ENCODE peak calls at places on chromosomes 4 and X, in nine cellular contexts. P is ovary; Y is CD4-positive, alpha-beta T cell; J is psoas muscle; O is heart right ventricle; K is stomach; D is endodermal cell; I is neural progenitor cell; F is left lung. V is an unnamed sample.

GRCh38 chr4:33060873-33061542 is 2340.8 kb downstream of the PCDH7 start:
- DNase-seq in P (no peak), Y (no peak), J (peak; percentile 7), O (peak; percentile 3), K (no peak), D (peak; percentile 89), I (peak; percentile 84), F (no peak), V (no peak)

GRCh38 chr4:123468479-123469031 is 72.0 kb downstream of the SPRY1 start:
- DNase-seq in P (no peak), Y (no peak), J (no peak), O (no peak), K (no peak), D (no peak), I (no peak), F (no peak), V (no peak)

GRCh38 chr4:86557526-86557925 is 36.6 kb upstream of the PTPN13 start:
- DNase-seq in P (no peak), Y (no peak), J (no peak), O (no peak), K (no peak), D (no peak), I (no peak), F (no peak), V (no peak)

GRCh38 chr4:163707873-163708272 is 213.4 kb downstream of the TMA16 start:
- DNase-seq in P (no peak), Y (no peak), J (no peak), O (no peak), K (no peak), D (no peak), I (peak; percentile 67), F (no peak), V (no peak)

GRCh38 chrX:34559325-34559724 is 97.8 kb downstream of the TMEM47 start:
- DNase-seq in P (no peak), Y (no peak), J (no peak), O (no peak), K (no peak), D (peak; percentile 84), I (no peak), F (no peak), V (no peak)

GRCh38 chr4:176054942-176055341 is 10.7 kb upstream of the WDR17 start:
- DNase-seq in P (no peak), Y (no peak), J (no peak), O (no peak), K (no peak), D (no peak), I (no peak), F (no peak), V (no peak)

GRCh38 chr4:72076562-72076961 is 44.8 kb downstream of the NPFFR2 start:
- DNase-seq in P (no peak), Y (no peak), J (no peak), O (no peak), K (no peak), D (no peak), I (no peak), F (no peak), V (no peak)

GRCh38 chr4:2295535-2296442 is 33.9 kb upstream of the MXD4 start:
- DNase-seq in P (no peak), Y (no peak), J (no peak), O (no peak), K (no peak), D (peak; percentile 61), I (no peak), F (no peak), V (peak; percentile 61)

GRCh38 chr4:82542642-82543041 is 19.1 kb downstream of the TMEM150C start:
- DNase-seq in P (no peak), Y (no peak), J (no peak), O (no peak), K (no peak), D (no peak), I (no peak), F (no peak), V (no peak)

GRCh38 chr4:3239342-3239741 is 9.6 kb upstream of the MSANTD1 start:
- DNase-seq in P (no peak), Y (no peak), J (no peak), O (no peak), K (no peak), D (no peak), I (no peak), F (peak; percentile 61), V (no peak)

GRCh38 chr4:84324850-84325249 is 174.2 kb downstream of the NKX6-1 start:
- DNase-seq in P (no peak), Y (no peak), J (peak; percentile 12), O (no peak), K (no peak), D (peak; percentile 50), I (peak; percentile 47), F (peak; percentile 25), V (no peak)

GRCh38 chrX:43666301-43666912 is 10.3 kb downstream of the MAOA start:
- DNase-seq in P (no peak), Y (no peak), J (no peak), O (no peak), K (no peak), D (no peak), I (no peak), F (no peak), V (no peak)

GRCh38 chr4:156896536-156896935 is 75.1 kb downstream of the PDGFC start:
- DNase-seq in P (no peak), Y (no peak), J (no peak), O (no peak), K (no peak), D (no peak), I (no peak), F (no peak), V (no peak)

GRCh38 chr4:142129473-142129872 is 493.1 kb downstream of the IL15 start:
- DNase-seq in P (no peak), Y (no peak), J (no peak), O (no peak), K (no peak), D (no peak), I (no peak), F (no peak), V (no peak)

GRCh38 chrX:38880460-38880859 is 79.2 kb downstream of the MID1IP1 start:
- DNase-seq in P (no peak), Y (no peak), J (no peak), O (no peak), K (no peak), D (no peak), I (no peak), F (no peak), V (no peak)

GRCh38 chrX:3788494-3789233 is 75.2 kb upstream of the PRKX start:
- DNase-seq in P (no peak), Y (no peak), J (no peak), O (no peak), K (no peak), D (peak; percentile 76), I (peak; percentile 4), F (no peak), V (no peak)

GRCh38 chr4:110508827-110509446 is 33.0 kb downstream of the ENPEP start:
- DNase-seq in P (no peak), Y (no peak), J (no peak), O (no peak), K (no peak), D (no peak), I (peak; percentile 56), F (no peak), V (no peak)

GRCh38 chr4:162245051-162245450 is 81.3 kb upstream of the FSTL5 start:
- DNase-seq in P (no peak), Y (no peak), J (no peak), O (no peak), K (no peak), D (no peak), I (no peak), F (no peak), V (no peak)

GRCh38 chrX:13463608-13464007 is 105.8 kb upstream of the EGFL6 start:
- DNase-seq in P (no peak), Y (no peak), J (peak; percentile 49), O (no peak), K (no peak), D (no peak), I (no peak), F (no peak), V (peak; percentile 54)

GRCh38 chrX:44507292-44507691 is 35.4 kb downstream of the FUNDC1 start:
- DNase-seq in P (no peak), Y (no peak), J (no peak), O (no peak), K (no peak), D (no peak), I (no peak), F (no peak), V (no peak)

GRCh38 chr4:109315341-109315740 is 12.9 kb upstream of the COL25A1 start:
- DNase-seq in P (no peak), Y (no peak), J (no peak), O (no peak), K (no peak), D (no peak), I (no peak), F (no peak), V (no peak)
- H3K9me3 ChIP-seq in P (peaks cover 3% of the 10 kb centered on the region), Y (peaks cover 13% of the 10 kb centered on the region), J (peaks cover 5% of the 10 kb centered on the region), O (peaks cover 7% of the 10 kb centered on the region), K (peaks cover 28% of the 10 kb centered on the region), D (peaks cover 19% of the 10 kb centered on the region), I (no peaks in the 10 kb centered on the region), F (peaks cover 22% of the 10 kb centered on the region), V (no peaks in the 10 kb centered on the region)

GRCh38 chr4:107757293-107757692 is 37.3 kb upstream of the PAPSS1 start:
- DNase-seq in P (no peak), Y (no peak), J (no peak), O (no peak), K (no peak), D (no peak), I (no peak), F (no peak), V (no peak)

GRCh38 chr4:107755841-107756356 is 35.9 kb upstream of the PAPSS1 start:
- DNase-seq in P (no peak), Y (no peak), J (no peak), O (no peak), K (no peak), D (no peak), I (no peak), F (no peak), V (no peak)

GRCh38 chr4:107757860-107758476 is 37.9 kb upstream of the PAPSS1 start:
- DNase-seq in P (no peak), Y (no peak), J (no peak), O (no peak), K (no peak), D (no peak), I (peak; percentile 17), F (no peak), V (no peak)

GRCh38 chr4:107760281-107760947 is 40.4 kb upstream of the PAPSS1 start:
- DNase-seq in P (no peak), Y (no peak), J (no peak), O (peak; percentile 12), K (peak; percentile 68), D (peak; percentile 53), I (peak; percentile 23), F (no peak), V (no peak)
- TF ChIP-seq CTCF in P (no peak), Y (no peak), J (no peak), O (peak; percentile 17), K (peak; percentile 15), D (peak; percentile 48), I (peak; percentile 39), F (no peak), V (peak; percentile 14)

GRCh38 chrX:8404443-8404842 is 60.2 kb upstream of the VCX3B start:
- DNase-seq in P (no peak), Y (no peak), J (no peak), O (no peak), K (peak; percentile 69), D (peak; percentile 39), I (peak; percentile 60), F (no peak), V (peak; percentile 20)
- H3K27ac ChIP-seq in P (no peak overlapping the region), Y (no peak overlapping the region), J (no peak overlapping the region), O (no peak overlapping the region), K (peak overlapping the region; percentile 69), D (no peak overlapping the region), I (no peak overlapping the region), F (peak overlapping the region; percentile 30), V (no peak overlapping the region)

GRCh38 chrX:585115-585808 is 45.3 kb upstream of the SHOX start:
- DNase-seq in P (no peak), Y (no peak), J (no peak), O (no peak), K (no peak), D (peak; percentile 55), I (no peak), F (no peak), V (no peak)
- H3K9me3 ChIP-seq in P (no peaks in the 10 kb centered on the region), Y (no peaks in the 10 kb centered on the region), J (no peaks in the 10 kb centered on the region), O (no peaks in the 10 kb centered on the region), K (no peaks in the 10 kb centered on the region), D (no peaks in the 10 kb centered on the region), I (no peaks in the 10 kb centered on the region), F (no peaks in the 10 kb centered on the region), V (no peaks in the 10 kb centered on the region)